ENCODE peak calls at places on chromosomes 16 and 17, in ten cellular contexts. W is OCI-LY7, T is fibroblast of the aortic adventitia, A is IMR-90, R is heart right ventricle, M is fibroblast of mammary gland, U is body of pancreas, B is prostate gland, L is cardiac muscle cell, E is fibroblast of pulmonary artery. N is an unnamed sample.

GRCh38 chr17:60060474-60060873 is 18.2 kb downstream of the HEATR6 start:
- DNase-seq in W (no peak), T (no peak), A (no peak), R (no peak), M (peak), U (no peak), B (no peak), L (no peak), E (no peak), N (peak)

GRCh38 chr17:3923466-3924190 is 7.4 kb upstream of the P2RX1 start:
- DNase-seq in W (no peak), T (no peak), A (no peak), R (no peak), M (no peak), U (no peak), B (no peak), L (no peak), E (no peak), N (no peak)

GRCh38 chr17:7744416-7744815 is 26.9 kb downstream of the DNAH2 start:
- DNase-seq in W (no peak), T (peak), A (no peak), R (no peak), M (no peak), U (no peak), B (no peak), L (peak), E (peak), N (no peak)

GRCh38 chr17:33986566-33986965 is 268.5 kb upstream of the CCL2 start:
- DNase-seq in W (no peak), T (no peak), A (no peak), R (no peak), M (no peak), U (no peak), B (no peak), L (no peak), E (no peak), N (no peak)

GRCh38 chr17:49581645-49581992 is 5.9 kb downstream of the NXPH3 start:
- DNase-seq in W (no peak), T (no peak), A (no peak), R (no peak), M (no peak), U (no peak), B (no peak), L (no peak), E (no peak), N (no peak)

GRCh38 chr17:57293077-57293476 is 36.8 kb downstream of the MSI2 start:
- DNase-seq in W (no peak), T (no peak), A (no peak), R (no peak), M (no peak), U (peak), B (peak), L (no peak), E (no peak), N (no peak)

GRCh38 chr16:10598157-10598556 is 17.8 kb upstream of the EMP2 start:
- DNase-seq in W (no peak), T (no peak), A (no peak), R (peak), M (no peak), U (peak), B (no peak), L (no peak), E (no peak), N (no peak)

GRCh38 chr17:53722407-53722806 is 100.3 kb upstream of the KIF2B start:
- DNase-seq in W (no peak), T (peak), A (peak), R (no peak), M (peak), U (peak), B (no peak), L (peak), E (peak), N (peak)

GRCh38 chr16:3054965-3055733 is 8.8 kb downstream of the MMP25 start:
- DNase-seq in W (peak), T (no peak), A (no peak), R (no peak), M (no peak), U (no peak), B (no peak), L (no peak), E (no peak), N (no peak)

GRCh38 chr17:47839899-47840741 is 953 bp downstream of the SCRN2 start:
- DNase-seq in W (no peak), T (no peak), A (no peak), R (no peak), M (no peak), U (no peak), B (peak), L (no peak), E (no peak), N (no peak)

GRCh38 chr17:82837586-82838320 is 2.1 kb downstream of the ZNF750 start:
- DNase-seq in W (no peak), T (no peak), A (no peak), R (no peak), M (no peak), U (no peak), B (no peak), L (no peak), E (no peak), N (no peak)

GRCh38 chr16:17403156-17403809 is 67.5 kb downstream of the XYLT1 start:
- DNase-seq in W (no peak), T (no peak), A (no peak), R (no peak), M (no peak), U (no peak), B (no peak), L (no peak), E (no peak), N (no peak)

GRCh38 chr16:3690991-3691720 is 26.2 kb downstream of the TRAP1 start:
- DNase-seq in W (no peak), T (no peak), A (no peak), R (no peak), M (peak), U (no peak), B (no peak), L (no peak), E (no peak), N (no peak)

GRCh38 chr16:4521971-4522623 is 16.5 kb downstream of the CDIP1 start:
- DNase-seq in W (no peak), T (no peak), A (no peak), R (peak), M (no peak), U (peak), B (no peak), L (peak), E (peak), N (no peak)

GRCh38 chr17:72208832-72209231 is 88.0 kb downstream of the SOX9 start:
- DNase-seq in W (no peak), T (no peak), A (no peak), R (no peak), M (no peak), U (no peak), B (no peak), L (no peak), E (no peak), N (no peak)

GRCh38 chr16:78161023-78161729 is 61.7 kb downstream of the WWOX start:
- DNase-seq in W (no peak), T (no peak), A (no peak), R (no peak), M (no peak), U (no peak), B (no peak), L (no peak), E (no peak), N (no peak)

DNA sequence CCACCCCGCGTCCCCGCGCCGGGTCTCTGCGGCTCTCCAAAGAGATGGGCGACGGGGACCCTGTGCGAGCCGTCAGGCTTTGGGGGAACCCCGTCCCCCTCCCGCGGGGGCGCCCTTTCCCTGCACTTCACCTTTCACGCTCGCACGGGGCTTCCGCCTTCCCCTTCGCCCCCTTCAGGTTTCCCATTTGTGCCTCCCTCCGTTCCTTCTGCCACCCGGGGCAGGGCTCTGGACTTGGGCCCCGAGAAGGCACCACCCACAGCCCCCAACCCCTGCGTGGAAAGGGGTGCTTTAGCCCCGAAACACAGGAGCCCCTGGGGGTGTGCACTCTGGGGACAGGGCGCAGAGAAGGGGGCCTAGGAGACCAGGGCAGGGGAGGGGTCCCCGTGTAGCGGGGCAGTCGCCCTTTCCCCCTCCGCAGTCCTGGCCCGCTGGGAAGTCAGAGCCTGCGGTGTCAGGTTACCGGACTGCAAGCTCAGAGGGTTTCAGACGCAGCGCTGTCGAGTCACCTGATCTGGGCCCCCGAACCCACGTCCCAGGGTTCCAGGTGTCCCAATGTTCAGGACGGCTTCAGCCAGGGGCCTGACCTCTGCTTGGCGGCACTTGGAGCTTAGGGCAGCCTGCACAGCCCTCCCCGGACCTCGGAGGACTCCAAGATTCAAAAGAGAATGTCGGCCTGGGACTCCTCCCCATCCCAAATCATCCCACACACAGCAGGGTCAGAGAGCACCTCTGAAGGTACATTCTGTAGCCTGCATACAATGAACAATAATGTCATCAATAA is 6.7 kb upstream of the CCDC92B start:
- DNase-seq in W (no peak), T (no peak), A (no peak), R (no peak), M (peak), U (peak), B (no peak), L (no peak), E (no peak), N (no peak)
- H3K4me3 ChIP-seq in W (no peak), T (no peak), A (no peak), R (peak), M (no peak), U (peak), B (peak), L (peak), E (no peak), N (no peak)

GRCh38 chr16:71722801-71723536 is 1.5 kb downstream of the PHLPP2 start:
- DNase-seq in W (peak), T (peak), A (peak), R (peak), M (peak), U (peak), B (peak), L (peak), E (peak), N (no peak)

GRCh38 chr16:71724320-71724751 is at the start of gene PHLPP2:
- DNase-seq in W (no peak), T (no peak), A (peak), R (no peak), M (peak), U (no peak), B (no peak), L (no peak), E (no peak), N (no peak)

GRCh38 chr16:71721066-71721740 is 3.3 kb downstream of the PHLPP2 start:
- DNase-seq in W (no peak), T (no peak), A (no peak), R (no peak), M (no peak), U (no peak), B (no peak), L (no peak), E (no peak), N (no peak)

GRCh38 chr16:71726491-71727319 is 2.2 kb upstream of the PHLPP2 start:
- DNase-seq in W (peak), T (no peak), A (no peak), R (no peak), M (no peak), U (no peak), B (no peak), L (no peak), E (no peak), N (no peak)

GRCh38 chr16:71723537-71724319 is 773 bp downstream of the PHLPP2 start:
- DNase-seq in W (peak), T (peak), A (peak), R (peak), M (peak), U (peak), B (peak), L (peak), E (peak), N (no peak)
- TF ChIP-seq CTCF in W (peak), T (no peak), A (no peak), R (no peak), M (no peak), U (no peak), B (no peak), L (no peak), E (no peak), N (no peak)

GRCh38 chr17:19299866-19300265 is 62.7 kb downstream of the B9D1 start:
- DNase-seq in W (no peak), T (no peak), A (no peak), R (no peak), M (no peak), U (no peak), B (no peak), L (no peak), E (no peak), N (no peak)
- H3K4me3 ChIP-seq in W (no peak), T (no peak), A (no peak), R (no peak), M (no peak), U (no peak), B (no peak), L (no peak), E (no peak), N (no peak)

GRCh38 chr16:2003827-2004641 is 5.6 kb downstream of the ZNF598 start:
- DNase-seq in W (peak), T (peak), A (peak), R (peak), M (peak), U (peak), B (peak), L (peak), E (peak), N (no peak)

GRCh38 chr16:2006317-2006716 is 3.3 kb downstream of the ZNF598 start:
- DNase-seq in W (no peak), T (no peak), A (no peak), R (no peak), M (no peak), U (peak), B (no peak), L (no peak), E (no peak), N (no peak)

GRCh38 chr16:2004795-2005517 is 4.7 kb downstream of the ZNF598 start:
- DNase-seq in W (no peak), T (no peak), A (no peak), R (no peak), M (peak), U (peak), B (no peak), L (no peak), E (no peak), N (no peak)

GRCh38 chr16:2007081-2007836 is 2.4 kb downstream of the ZNF598 start:
- DNase-seq in W (no peak), T (no peak), A (no peak), R (no peak), M (no peak), U (peak), B (no peak), L (no peak), E (no peak), N (no peak)

DNA sequence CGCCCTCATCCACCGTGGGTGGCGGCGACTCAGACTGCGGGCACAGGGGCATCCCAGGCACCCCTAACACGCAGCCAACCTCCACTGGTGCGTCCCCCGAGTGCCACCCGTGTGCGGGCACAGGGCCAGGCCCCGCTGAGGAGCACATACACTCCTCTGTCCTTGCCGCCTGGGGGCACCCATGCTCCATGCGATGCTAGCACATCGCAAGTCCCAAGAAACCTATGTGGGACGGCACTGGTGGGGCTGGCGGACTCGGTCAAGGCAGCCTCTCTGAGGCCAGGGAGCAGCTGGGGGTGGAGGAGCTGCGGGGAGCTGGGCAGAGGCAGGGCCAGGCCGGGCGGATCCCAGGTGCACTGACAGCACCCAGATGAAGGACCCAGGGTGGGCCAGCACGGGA is 4.0 kb downstream of the ZNF598 start:
- DNase-seq in W (no peak), T (no peak), A (no peak), R (no peak), M (no peak), U (peak), B (no peak), L (no peak), E (no peak), N (no peak)
- TF ChIP-seq CTCF in W (no peak), T (no peak), A (no peak), R (no peak), M (no peak), U (no peak), B (no peak), L (no peak), E (no peak), N (no peak)

GRCh38 chr17:78872486-78872885 is 30.5 kb downstream of the CEP295NL start:
- DNase-seq in W (no peak), T (no peak), A (no peak), R (no peak), M (no peak), U (no peak), B (no peak), L (no peak), E (no peak), N (no peak)

GRCh38 chr17:78875738-78876597 is 27.0 kb downstream of the CEP295NL start:
- DNase-seq in W (no peak), T (peak), A (peak), R (no peak), M (peak), U (peak), B (no peak), L (peak), E (peak), N (no peak)

GRCh38 chr17:78875331-78875730 is 27.7 kb downstream of the CEP295NL start:
- DNase-seq in W (no peak), T (no peak), A (no peak), R (no peak), M (no peak), U (no peak), B (no peak), L (no peak), E (no peak), N (no peak)

GRCh38 chr17:78870621-78871020 is 30.0 kb upstream of the USP36 start:
- DNase-seq in W (no peak), T (no peak), A (no peak), R (no peak), M (no peak), U (no peak), B (no peak), L (no peak), E (no peak), N (no peak)

GRCh38 chr17:78873519-78874340 is 29.3 kb downstream of the CEP295NL start:
- DNase-seq in W (no peak), T (no peak), A (peak), R (no peak), M (peak), U (peak), B (peak), L (no peak), E (no peak), N (no peak)
- H3K4me3 ChIP-seq in W (no peak), T (no peak), A (no peak), R (no peak), M (no peak), U (no peak), B (no peak), L (no peak), E (no peak), N (no peak)

GRCh38 chr17:73950515-73950914 is 253.0 kb upstream of the RPL38 start:
- DNase-seq in W (no peak), T (no peak), A (no peak), R (no peak), M (no peak), U (no peak), B (no peak), L (no peak), E (no peak), N (no peak)
- TF ChIP-seq CTCF in W (peak), T (no peak), A (no peak), R (no peak), M (no peak), U (no peak), B (no peak), L (no peak), E (no peak), N (no peak)

GRCh38 chr16:67437513-67437912 is 6.6 kb downstream of the HSD11B2 start:
- DNase-seq in W (no peak), T (no peak), A (no peak), R (no peak), M (no peak), U (no peak), B (no peak), L (no peak), E (no peak), N (no peak)
- H3K4me3 ChIP-seq in W (no peak), T (no peak), A (no peak), R (no peak), M (no peak), U (no peak), B (no peak), L (no peak), E (no peak), N (no peak)

DNA sequence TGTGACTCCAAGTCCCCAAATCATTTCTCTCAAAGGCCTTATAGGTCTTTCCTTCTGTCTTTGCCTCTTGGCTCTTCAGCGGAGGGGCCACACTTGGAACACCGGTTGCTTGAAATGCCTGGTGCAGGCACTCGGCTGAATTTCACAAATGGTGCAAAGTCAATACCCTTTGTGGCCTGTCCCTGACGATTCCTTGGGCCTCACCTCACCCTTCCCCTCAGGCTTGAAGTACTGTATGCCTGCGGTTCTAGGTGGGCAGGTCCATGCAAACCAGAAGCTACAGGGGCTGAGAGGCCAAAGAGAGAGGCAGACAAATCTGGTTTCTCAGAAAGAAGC is 4.1 kb upstream of the B9D1 start:
- DNase-seq in W (no peak), T (no peak), A (no peak), R (no peak), M (no peak), U (no peak), B (no peak), L (no peak), E (no peak), N (no peak)
- TF ChIP-seq CTCF in W (no peak), T (no peak), A (no peak), R (no peak), M (no peak), U (no peak), B (no peak), L (no peak), E (no peak), N (no peak)